ENCODE peak calls at places on chromosomes 12 and 14, in eight cellular contexts. H is foreskin melanocyte; P is renal cortical epithelial cell; F is GM03348; I is NB4; A is activated T-helper 1 cell treated with anti-CD3 and anti-CD28 coated beads, Interleukin-2, amount 50 U/mL, for 16 hours; C is endothelial cell; G is NCI-H1436. R is an unnamed sample.

GRCh38 chr14:106024983-106025604 is 498.7 kb downstream of the TMEM121 start:
- DNase-seq in H (no peak), P (no peak), F (no peak), I (no peak), A (peak), C (no peak), G (no peak), R (no peak)

GRCh38 chr14:70665448-70666363 is 24.0 kb downstream of the TTC9 start:
- DNase-seq in H (no peak), P (peak), F (peak), I (no peak), A (no peak), C (no peak), G (no peak), R (no peak)

GRCh38 chr14:89252887-89253532 is 164.0 kb downstream of the FOXN3 start:
- DNase-seq in H (no peak), P (no peak), F (no peak), I (peak), A (no peak), C (no peak), G (no peak), R (peak)

GRCh38 chr14:40374221-40374620 is 942.0 kb upstream of the FBXO33 start:
- DNase-seq in H (no peak), P (no peak), F (no peak), I (no peak), A (no peak), C (no peak), G (no peak), R (no peak)

GRCh38 chr12:15540469-15540872 is 218.2 kb downstream of the PTPRO start:
- DNase-seq in H (peak), P (peak), F (peak), I (no peak), A (no peak), C (no peak), G (no peak), R (no peak)

GRCh38 chr12:107990325-107990724 is 138.8 kb upstream of the WSCD2 start:
- DNase-seq in H (no peak), P (peak), F (no peak), I (peak), A (no peak), C (peak), G (no peak), R (no peak)

GRCh38 chr12:29026419-29026818 is 122.7 kb upstream of the FAR2 start:
- DNase-seq in H (no peak), P (peak), F (no peak), I (no peak), A (no peak), C (no peak), G (no peak), R (no peak)

GRCh38 chr12:54858562-54858961 is 4.2 kb downstream of the MUCL1 start:
- DNase-seq in H (no peak), P (no peak), F (no peak), I (no peak), A (no peak), C (no peak), G (no peak), R (no peak)

GRCh38 chr12:111842556-111843396 is 748 bp downstream of the MAPKAPK5 start:
- DNase-seq in H (peak), P (peak), F (peak), I (peak), A (no peak), C (peak), G (no peak), R (no peak)

R was measured in midbrain.